ENCODE peak calls at places on chromosomes 3 and 15, in six cellular contexts. F is pancreas, Z is HFF-Myc, H is kidney, X is uterus, K is upper lobe of right lung. A is an unnamed sample.

GRCh38 chr3:197792019-197792647 is 1.1 kb downstream of the LRCH3 start:
- DNase-seq in Z (no peak), H (no peak), F (no peak), K (no peak), X (no peak), A (no peak)

GRCh38 chr15:66193066-66193465 is 60.5 kb downstream of the MEGF11 start:
- DNase-seq in Z (no peak), X (no peak), H (no peak), K (no peak), F (no peak), A (no peak)

GRCh38 chr15:45450468-45450867 is 72.1 kb downstream of the SLC30A4 start:
- DNase-seq in X (no peak), H (no peak), Z (no peak), K (no peak), F (no peak), A (no peak)

GRCh38 chr3:150022406-150023238 is 51.9 kb upstream of the PFN2 start:
- DNase-seq in Z (no peak), X (no peak), H (no peak), F (no peak), K (no peak), A (no peak)

GRCh38 chr3:49788056-49788455 is 1.7 kb upstream of the IP6K1 start:
- DNase-seq in K (peak; percentile 18), Z (no peak), F (no peak), X (no peak), H (no peak), A (no peak)

GRCh38 chr3:152455989-152456388 is 187.3 kb downstream of the MBNL1 start:
- DNase-seq in F (no peak), H (no peak), X (no peak), K (no peak), Z (no peak), A (no peak)

GRCh38 chr3:183826854-183827253 is 1.5 kb upstream of the MAP6D1 start:
- DNase-seq in Z (no peak), H (no peak), K (no peak), X (no peak), F (no peak), A (no peak)

GRCh38 chr3:188948658-188949400 is 222.9 kb upstream of the TPRG1 start:
- DNase-seq in Z (peak; percentile 81), F (no peak), H (no peak), K (no peak), X (peak; percentile 46), A (no peak)

GRCh38 chr15:59160880-59161593 is 45.6 kb upstream of the LDHAL6B start:
- DNase-seq in H (no peak), X (no peak), F (no peak), K (no peak), Z (no peak), A (no peak)

GRCh38 chr3:30059240-30059639 is 547.2 kb upstream of the TGFBR2 start:
- DNase-seq in Z (no peak), K (no peak), F (no peak), X (no peak), H (no peak), A (no peak)

GRCh38 chr3:175193815-175194518 is 334.8 kb downstream of the NAALADL2 start:
- DNase-seq in Z (peak; percentile 15), K (no peak), X (no peak), F (no peak), H (no peak), A (no peak)

GRCh38 chr3:152595975-152596832 is 238.7 kb upstream of the P2RY1 start:
- DNase-seq in X (peak; percentile 44), Z (peak; percentile 31), F (peak; percentile 14), K (no peak), H (no peak), A (peak; percentile 49)

GRCh38 chr3:196144383-196145105 is 62.7 kb upstream of the TFRC start:
- DNase-seq in H (no peak), Z (no peak), F (no peak), K (no peak), X (no peak), A (no peak)

GRCh38 chr3:197197334-197197733 is 101.1 kb downstream of the DLG1 start:
- DNase-seq in H (no peak), K (no peak), Z (no peak), X (no peak), F (no peak), A (no peak)

GRCh38 chr15:32870240-32871033 is 152.6 kb downstream of the GREM1 start:
- DNase-seq in F (no peak), H (no peak), Z (peak; percentile 92), X (no peak), K (no peak), A (no peak)

GRCh38 chr3:139930201-139930600 is 4.8 kb upstream of the CLSTN2 start:
- DNase-seq in X (no peak), F (no peak), H (no peak), K (no peak), Z (no peak), A (no peak)

GRCh38 chr3:197394464-197395321 is 96.3 kb upstream of the DLG1 start:
- DNase-seq in H (no peak), X (peak; percentile 61), F (no peak), K (no peak), Z (peak; percentile 83), A (peak; percentile 45)

GRCh38 chr15:98085003-98085639 is 124.6 kb downstream of the ARRDC4 start:
- DNase-seq in X (no peak), F (no peak), Z (peak; percentile 70), K (no peak), H (no peak), A (no peak)

GRCh38 chr3:68089572-68089991 is 435.2 kb upstream of the SUCLG2 start:
- DNase-seq in H (no peak), X (no peak), K (no peak), Z (no peak), F (no peak), A (no peak)

GRCh38 chr15:63212050-63212973 is 22.9 kb downstream of the RAB8B start:
- DNase-seq in K (no peak), Z (peak; percentile 67), H (no peak), X (no peak), F (no peak), A (no peak)

GRCh38 chr15:59232476-59232875 is 25.8 kb downstream of the LDHAL6B start:
- DNase-seq in F (no peak), Z (peak; percentile 32), H (no peak), K (no peak), X (no peak), A (no peak)

GRCh38 chr15:90665288-90666134 is 51.6 kb upstream of the BLM start:
- DNase-seq in Z (no peak), X (peak; percentile 75), H (peak; percentile 93), K (peak; percentile 88), F (peak; percentile 65), A (peak; percentile 81)

GRCh38 chr3:73098873-73099272 is 37.4 kb downstream of the EBLN2 start:
- DNase-seq in K (no peak), H (no peak), Z (no peak), X (no peak), F (no peak), A (no peak)

GRCh38 chr3:15327941-15328340 is 4.4 kb downstream of the SH3BP5 start:
- DNase-seq in Z (no peak), K (no peak), X (peak; percentile 55), F (no peak), H (no peak), A (peak; percentile 70)

GRCh38 chr3:45547202-45547701 is 47.3 kb upstream of the LIMD1 start:
- DNase-seq in H (no peak), X (no peak), K (no peak), F (no peak), Z (no peak), A (no peak)

GRCh38 chr3:45545476-45545875 is 49.1 kb upstream of the LIMD1 start:
- DNase-seq in Z (no peak), F (no peak), K (no peak), H (peak; percentile 81), X (no peak), A (peak; percentile 83)

GRCh38 chr3:45546223-45546622 is 48.3 kb upstream of the LIMD1 start:
- DNase-seq in Z (no peak), F (no peak), H (no peak), X (no peak), K (no peak), A (no peak)

GRCh38 chr3:45547764-45548683 is 46.5 kb upstream of the LIMD1 start:
- DNase-seq in Z (peak; percentile 98), F (no peak), K (no peak), H (no peak), X (peak; percentile 45), A (peak; percentile 64)

DNA sequence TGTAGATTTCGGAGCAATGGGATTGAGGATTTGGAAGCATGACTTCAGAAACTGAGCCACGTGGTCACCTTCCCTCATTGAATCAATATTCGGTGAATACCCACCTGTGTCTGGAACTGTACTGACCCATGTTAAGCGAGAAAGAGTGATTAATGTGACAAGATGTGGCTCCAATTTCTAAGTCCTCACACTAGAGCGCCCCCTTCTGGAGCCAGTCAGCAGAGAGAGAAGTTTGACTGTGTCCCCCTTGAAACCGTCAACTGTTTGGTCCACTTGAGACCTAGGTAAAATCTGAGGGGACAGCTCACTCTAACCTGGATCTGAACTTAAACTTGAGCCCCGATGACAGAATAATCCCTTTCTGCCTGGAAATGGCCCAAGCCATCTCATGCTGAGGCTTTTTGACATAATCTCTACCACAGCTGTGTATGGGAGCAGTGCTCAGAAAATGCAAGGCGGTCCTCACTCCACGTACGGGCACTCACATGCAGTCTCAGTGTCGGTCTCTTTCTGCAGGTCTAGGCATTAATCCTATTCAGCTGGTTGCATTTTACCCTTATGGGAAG is 47.8 kb upstream of the LIMD1 start:
- DNase-seq in H (no peak), K (no peak), F (no peak), Z (no peak), X (no peak), A (peak; percentile 45)
- TF ChIP-seq CTCF in H (no peak), K (peak; percentile 30), F (no peak), Z (peak; percentile 61), X (no peak), A (peak; percentile 24)

GRCh38 chr15:31338879-31339557 is 12.4 kb downstream of the KLF13 start:
- DNase-seq in Z (no peak), X (peak; percentile 53), K (peak; percentile 85), F (peak; percentile 66), H (peak; percentile 91), A (peak; percentile 54)

GRCh38 chr15:31339558-31339895 is 12.9 kb downstream of the KLF13 start:
- DNase-seq in H (peak; percentile 75), Z (no peak), X (no peak), F (peak; percentile 53), K (no peak), A (no peak)

GRCh38 chr15:31336943-31337295 is 10.3 kb downstream of the KLF13 start:
- DNase-seq in F (no peak), X (no peak), Z (no peak), H (peak; percentile 39), K (no peak), A (no peak)

GRCh38 chr15:31337352-31338031 is 10.9 kb downstream of the KLF13 start:
- DNase-seq in Z (no peak), H (peak; percentile 27), K (peak; percentile 17), F (no peak), X (no peak), A (no peak)

GRCh38 chr15:31338318-31338878 is 11.8 kb downstream of the KLF13 start:
- DNase-seq in X (peak; percentile 29), F (peak; percentile 53), Z (no peak), K (peak; percentile 75), H (peak; percentile 87), A (peak; percentile 70)
- H3K4me3 ChIP-seq in X (no peak overlapping the region), F (no peak overlapping the region), Z (no peak overlapping the region), K (no peak overlapping the region), H (peak overlapping the region; percentile 14), A (no peak overlapping the region)

GRCh38 chr15:82047493-82048446 is 2.0 kb upstream of the MEX3B start:
- DNase-seq in Z (no peak), X (no peak), F (no peak), K (no peak), H (no peak), A (no peak)
- TF ChIP-seq CTCF in Z (no peak), X (no peak), F (no peak), K (peak; percentile 26), H (no peak), A (no peak)

GRCh38 chr3:40387001-40387894 is at the start of gene ENTPD3:
- DNase-seq in K (peak; percentile 87), Z (no peak), H (peak; percentile 74), X (no peak), F (peak; percentile 74), A (no peak)
- H3K4me3 ChIP-seq in K (peak within 1 kb of the TSS; percentile 51), Z (no peak within 1 kb of the TSS), H (peak within 1 kb of the TSS; percentile 62), X (no peak within 1 kb of the TSS), F (peak within 1 kb of the TSS; percentile 48), A (peak within 1 kb of the TSS; percentile 53)

A was measured in psoas muscle.